ENCODE peak calls at places on chromosomes 6 and 20, in four cellular contexts. O is LNCaP clone FGC; T is cardiac fibroblast; K is CD4-positive, alpha-beta T cell. D is an unnamed sample.

GRCh38 chr6:146361367-146361924 is 182.2 kb upstream of the RAB32 start:
- DNase-seq in O (no peak), K (no peak), T (peak), D (no peak)

GRCh38 chr20:45427236-45428149 is 11.6 kb downstream of the PIGT start:
- DNase-seq in K (no peak), O (no peak), T (no peak), D (no peak)

GRCh38 chr6:107634147-107635057 is 144.5 kb downstream of the SOBP start:
- DNase-seq in O (no peak), K (no peak), T (no peak), D (peak)

GRCh38 chr6:56868687-56869086 is 86.2 kb upstream of the BEND6 start:
- DNase-seq in T (peak), K (no peak), O (no peak), D (no peak)

GRCh38 chr6:124792386-124792785 is 169.9 kb upstream of the RNF217 start:
- DNase-seq in K (no peak), O (peak), T (no peak), D (no peak)

GRCh38 chr20:31675828-31676533 is 38.3 kb downstream of the COX4I2 start:
- DNase-seq in T (peak), K (peak), O (no peak), D (no peak)

GRCh38 chr6:13924146-13924948 is 405 bp upstream of the RNF182 start:
- DNase-seq in K (peak), T (peak), O (no peak), D (peak)

GRCh38 chr6:26223677-26224546 is 136.7 kb downstream of the HFE start:
- DNase-seq in K (peak), O (peak), T (peak), D (no peak)

GRCh38 chr20:31605902-31606677 is 1.0 kb downstream of the ID1 start:
- DNase-seq in O (no peak), T (peak), K (peak), D (peak)

GRCh38 chr6:132937466-132937906 is 123.1 kb downstream of the RPS12 start:
- DNase-seq in K (no peak), O (peak), T (peak), D (no peak)

GRCh38 chr6:166435574-166435973 is 52.8 kb upstream of the MPC1 start:
- DNase-seq in O (no peak), K (peak), T (no peak), D (no peak)

GRCh38 chr20:59632426-59633113 is 28.2 kb downstream of the PHACTR3 start:
- DNase-seq in K (no peak), T (no peak), O (no peak), D (no peak)

GRCh38 chr6:34338811-34339210 is 53.7 kb downstream of the NUDT3 start:
- DNase-seq in K (no peak), T (no peak), O (no peak), D (no peak)

GRCh38 chr6:38871745-38872568 is 156.8 kb downstream of the DNAH8 start:
- DNase-seq in T (peak), O (peak), K (peak), D (no peak)

GRCh38 chr20:59144831-59145196 is 18.8 kb upstream of the ZNF831 start:
- DNase-seq in T (no peak), K (peak), O (no peak), D (no peak)

GRCh38 chr20:15867899-15868298 is 705.3 kb downstream of the KIF16B start:
- DNase-seq in K (no peak), T (no peak), O (no peak), D (no peak)

GRCh38 chr6:39362487-39362865 is 40.0 kb upstream of the KCNK16 start:
- DNase-seq in T (peak), O (no peak), K (no peak), D (no peak)

GRCh38 chr6:170165501-170166117 is 125.3 kb downstream of the DLL1 start:
- DNase-seq in O (no peak), K (no peak), T (no peak), D (no peak)

GRCh38 chr6:125471703-125472102 is 169.9 kb upstream of the HDDC2 start:
- DNase-seq in O (no peak), T (peak), K (no peak), D (no peak)

GRCh38 chr20:32189691-32190607 is 17.6 kb downstream of the PLAGL2 start:
- DNase-seq in T (peak), K (peak), O (no peak), D (no peak)

GRCh38 chr20:45157977-45158376 is 16.7 kb upstream of the PI3 start:
- DNase-seq in T (peak), K (no peak), O (peak), D (no peak)

GRCh38 chr6:150046943-150047342 is 21.6 kb upstream of the RAET1L start:
- DNase-seq in K (peak), O (no peak), T (no peak), D (no peak)

GRCh38 chr6:150044621-150045145 is 19.4 kb upstream of the RAET1L start:
- DNase-seq in K (no peak), O (no peak), T (no peak), D (no peak)

GRCh38 chr6:150043501-150044412 is 18.4 kb upstream of the RAET1L start:
- DNase-seq in O (no peak), K (no peak), T (no peak), D (no peak)

GRCh38 chr6:150038202-150038830 is 13.0 kb upstream of the RAET1L start:
- DNase-seq in K (no peak), T (no peak), O (no peak), D (no peak)

GRCh38 chr6:150043096-150043495 is 17.8 kb upstream of the RAET1L start:
- DNase-seq in K (no peak), T (no peak), O (no peak), D (no peak)
- TF ChIP-seq CTCF in K (no peak), T (no peak), O (no peak), D (no peak)

GRCh38 chr20:51700809-51701285 is 67.3 kb downstream of the ATP9A start:
- DNase-seq in T (peak), K (no peak), O (peak), D (no peak)
- TF ChIP-seq CTCF in T (peak), K (peak), O (peak), D (no peak)

GRCh38 chr20:20217626-20218025 is 150.3 kb upstream of the INSM1 start:
- DNase-seq in T (no peak), K (no peak), O (no peak), D (no peak)

GRCh38 chr20:20216941-20217340 is 151.0 kb upstream of the INSM1 start:
- DNase-seq in O (no peak), K (no peak), T (no peak), D (no peak)

GRCh38 chr20:20223981-20224380 is 143.9 kb upstream of the INSM1 start:
- DNase-seq in K (no peak), O (no peak), T (no peak), D (no peak)

GRCh38 chr20:20219016-20219415 is 148.9 kb upstream of the INSM1 start:
- DNase-seq in O (no peak), K (no peak), T (no peak), D (no peak)

DNA sequence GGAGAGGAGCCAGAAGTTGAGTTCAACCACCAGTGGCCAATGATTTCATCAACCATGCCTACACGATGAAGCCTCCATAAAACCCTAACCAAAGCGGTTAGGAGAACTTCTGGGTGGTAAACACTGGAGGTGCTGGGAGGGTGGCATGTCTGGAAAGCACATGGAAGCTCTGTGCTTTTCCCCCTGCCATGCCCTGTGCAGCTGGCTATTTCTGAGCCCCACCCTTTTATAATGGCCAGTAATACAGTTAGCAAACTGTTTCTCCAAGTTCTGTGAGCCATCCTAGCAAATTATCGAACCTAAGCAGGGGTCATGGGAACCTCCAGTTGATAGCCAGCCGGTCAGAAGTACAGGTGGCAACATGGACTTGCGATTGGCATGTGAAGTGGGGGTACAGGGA is 147.8 kb upstream of the INSM1 start:
- DNase-seq in O (no peak), K (no peak), T (no peak), D (no peak)
- TF ChIP-seq CTCF in O (no peak), K (no peak), T (no peak), D (no peak)

GRCh38 chr6:19399406-19399805 is 437.8 kb upstream of the ID4 start:
- DNase-seq in T (peak), K (no peak), O (no peak), D (no peak)
- TF ChIP-seq CTCF in T (no peak), K (no peak), O (no peak), D (no peak)

GRCh38 chr6:44004625-44005506 is 122.4 kb downstream of the MRPL14 start:
- DNase-seq in T (peak), O (no peak), K (no peak), D (no peak)
- TF ChIP-seq CTCF in T (peak), O (peak), K (no peak), D (no peak)